ENCODE peak calls at places on chromosome X, in eight cellular contexts. X is stimulated activated CD4-positive, alpha-beta T cell treated with anti-CD3 and anti-CD28 coated beads, Interleukin-1b, Interleukin-23, amount 100 ng/mL, for 1 hour; E is CD4-positive, alpha-beta memory T cell; U is Kasumi-1; Y is NCI-H1930; N is activated CD4-positive, alpha-beta T cell treated with anti-CD3 and anti-CD28 coated beads, Interleukin-2, amount 50 U/mL, for 48 hours; F is EH; J is central memory CD4-positive, alpha-beta T cell. P is an unnamed sample.

GRCh38 chrX:44735498-44735897 is 108.3 kb upstream of the DUSP21 start:
- DNase-seq in E (no peak), X (no peak), N (no peak), J (no peak), Y (no peak), F (no peak), U (no peak), P (no peak)

GRCh38 chrX:45077748-45078424 is 122.8 kb downstream of the DIPK2B start:
- DNase-seq in F (no peak), U (no peak), E (no peak), J (no peak), X (no peak), N (no peak), Y (no peak), P (no peak)

GRCh38 chrX:69104756-69105434 is 60.4 kb downstream of the PJA1 start:
- DNase-seq in E (no peak), X (no peak), U (no peak), N (no peak), F (no peak), J (no peak), Y (no peak), P (peak)

GRCh38 chrX:331772-332495 is 13.3 kb upstream of the GTPBP6 start:
- DNase-seq in U (no peak), Y (no peak), E (no peak), N (no peak), F (no peak), X (no peak), J (no peak), P (peak)

GRCh38 chrX:109995155-109995554 is 7.8 kb upstream of the TMEM164 start:
- DNase-seq in J (no peak), E (no peak), F (no peak), X (no peak), N (no peak), U (no peak), Y (no peak), P (no peak)

GRCh38 chrX:140500427-140500826 is 4.4 kb downstream of the SOX3 start:
- DNase-seq in X (no peak), U (no peak), E (no peak), J (no peak), N (no peak), Y (no peak), F (no peak), P (no peak)

GRCh38 chrX:1391707-1392375 is at the start of gene SLC25A6:
- DNase-seq in J (peak), X (peak), Y (no peak), U (no peak), E (peak), F (peak), N (peak), P (peak)

GRCh38 chrX:48076343-48076742 is 4.9 kb upstream of the ZNF630 start:
- DNase-seq in N (no peak), U (no peak), X (no peak), F (no peak), E (no peak), Y (no peak), J (no peak), P (no peak)

GRCh38 chrX:9318213-9318612 is 146.6 kb upstream of the TBL1X start:
- DNase-seq in N (no peak), E (peak), U (peak), F (no peak), J (no peak), Y (no peak), X (no peak), P (no peak)

GRCh38 chrX:281166-281999 is at the start of gene PLCXD1:
- DNase-seq in F (no peak), J (no peak), N (peak), X (no peak), U (no peak), Y (no peak), E (no peak), P (peak)

GRCh38 chrX:133985164-133986007 is at the start of gene GPC3:
- DNase-seq in F (peak), Y (peak), U (no peak), J (peak), N (peak), E (peak), X (no peak), P (peak)

GRCh38 chrX:38699116-38699515 is 102.1 kb upstream of the MID1IP1 start:
- DNase-seq in U (no peak), N (no peak), E (no peak), F (no peak), J (no peak), Y (no peak), X (no peak), P (no peak)

GRCh38 chrX:123138473-123138872 is 45.6 kb upstream of the GRIA3 start:
- DNase-seq in N (no peak), X (no peak), E (no peak), Y (no peak), U (no peak), F (peak), J (no peak), P (no peak)

GRCh38 chrX:1394731-1395501 is 3.0 kb upstream of the SLC25A6 start:
- DNase-seq in U (no peak), E (no peak), Y (no peak), N (peak), J (no peak), X (no peak), F (no peak), P (peak)

GRCh38 chrX:53685711-53686110 is 808 bp downstream of the HUWE1 start:
- DNase-seq in J (no peak), N (no peak), F (peak), Y (no peak), U (peak), X (no peak), E (no peak), P (peak)

GRCh38 chrX:154043003-154043402 is 23.3 kb upstream of the IRAK1 start:
- DNase-seq in F (peak), Y (no peak), J (no peak), E (no peak), N (no peak), X (no peak), U (no peak), P (no peak)

GRCh38 chrX:110082156-110082555 is 79.2 kb downstream of the TMEM164 start:
- DNase-seq in E (no peak), J (no peak), U (no peak), F (peak), N (no peak), Y (no peak), X (no peak), P (no peak)

GRCh38 chrX:150765782-150766350 is 72.7 kb downstream of the MTMR1 start:
- DNase-seq in E (no peak), X (no peak), U (no peak), N (no peak), Y (no peak), J (no peak), F (no peak), P (peak)

GRCh38 chrX:67726028-67726427 is 182.2 kb downstream of the AR start:
- DNase-seq in J (no peak), U (peak), X (no peak), Y (no peak), N (no peak), F (no peak), E (no peak), P (no peak)

GRCh38 chrX:40922307-40922706 is 162.9 kb upstream of the USP9X start:
- DNase-seq in X (no peak), E (no peak), Y (no peak), N (no peak), J (no peak), F (peak), U (peak), P (peak)

GRCh38 chrX:102599950-102600579 is 750 bp downstream of the ARMCX5 start:
- DNase-seq in F (peak), N (no peak), Y (no peak), X (no peak), E (no peak), J (no peak), U (no peak), P (peak)

GRCh38 chrX:44974462-44974861 is 101.5 kb downstream of the KDM6A start:
- DNase-seq in J (no peak), N (no peak), E (no peak), X (no peak), Y (no peak), U (no peak), F (peak), P (peak)

GRCh38 chrX:72621619-72622485 is 49.2 kb upstream of the HDAC8 start:
- DNase-seq in E (no peak), N (no peak), X (no peak), Y (no peak), F (peak), J (no peak), U (no peak), P (no peak)

GRCh38 chrX:132040066-132040465 is 17.0 kb downstream of the STK26 start:
- DNase-seq in F (no peak), E (no peak), N (no peak), J (no peak), X (no peak), Y (no peak), U (no peak), P (peak)

GRCh38 chrX:44828008-44828605 is 15.7 kb upstream of the DUSP21 start:
- DNase-seq in F (peak), U (no peak), N (no peak), J (no peak), Y (no peak), X (no peak), E (no peak), P (peak)

GRCh38 chrX:40090050-40090804 is 7.5 kb downstream of the BCOR start:
- DNase-seq in N (no peak), X (no peak), F (peak), J (no peak), E (no peak), Y (no peak), U (no peak), P (peak)

GRCh38 chrX:115399306-115399705 is 109.8 kb downstream of the LUZP4 start:
- DNase-seq in Y (no peak), U (no peak), E (no peak), X (no peak), J (no peak), F (no peak), N (no peak), P (no peak)

GRCh38 chrX:135389243-135389642 is 32.5 kb upstream of the SMIM10L2A start:
- DNase-seq in F (no peak), N (no peak), J (no peak), X (no peak), E (no peak), Y (no peak), U (no peak), P (no peak)

GRCh38 chrX:44949125-44949524 is 76.1 kb downstream of the KDM6A start:
- DNase-seq in Y (no peak), X (no peak), J (no peak), N (no peak), E (no peak), U (no peak), F (no peak), P (no peak)

GRCh38 chrX:15413101-15413500 is 28.9 kb upstream of the VEGFD start:
- DNase-seq in Y (no peak), N (no peak), E (no peak), U (no peak), X (no peak), F (no peak), J (no peak), P (no peak)

GRCh38 chrX:24229400-24229879 is 79.9 kb downstream of the ZFX start:
- DNase-seq in X (no peak), F (no peak), J (no peak), N (no peak), U (no peak), E (no peak), Y (no peak), P (no peak)

GRCh38 chrX:47751670-47752069 is 85.0 kb upstream of the ZNF81 start:
- DNase-seq in F (peak), U (peak), Y (peak), N (peak), X (no peak), J (peak), E (no peak), P (no peak)

GRCh38 chrX:10142041-10142589 is 14.7 kb upstream of the CLCN4 start:
- DNase-seq in X (no peak), N (no peak), E (no peak), F (no peak), J (no peak), U (no peak), Y (no peak), P (peak)

GRCh38 chrX:49877397-49878101 is 1.7 kb upstream of the USP27X start:
- DNase-seq in X (no peak), E (no peak), U (no peak), F (no peak), N (no peak), Y (no peak), J (no peak), P (peak)

GRCh38 chrX:154515803-154516654 is at the start of gene FAM3A:
- DNase-seq in N (peak), F (peak), U (peak), Y (peak), J (peak), X (peak), E (peak), P (peak)

GRCh38 chrX:150690126-150690525 is 3.1 kb upstream of the MTMR1 start:
- DNase-seq in J (no peak), E (no peak), X (no peak), Y (no peak), F (peak), N (peak), U (no peak), P (peak)

GRCh38 chrX:13499736-13500135 is 69.7 kb upstream of the EGFL6 start:
- DNase-seq in X (no peak), J (no peak), F (no peak), E (no peak), Y (no peak), U (no peak), N (no peak), P (no peak)

GRCh38 chrX:56800801-56801200 is 71.8 kb downstream of the NBDY start:
- DNase-seq in U (peak), Y (no peak), X (peak), E (peak), N (peak), F (no peak), J (peak), P (no peak)

GRCh38 chrX:21354725-21355124 is 19.5 kb upstream of the CNKSR2 start:
- DNase-seq in F (peak), X (no peak), U (no peak), J (no peak), E (no peak), N (no peak), Y (no peak), P (no peak)

GRCh38 chrX:20989361-20989760 is 384.9 kb upstream of the CNKSR2 start:
- DNase-seq in E (no peak), X (no peak), J (no peak), Y (no peak), N (no peak), U (no peak), F (no peak), P (no peak)